ENCODE peak calls at places on chromosomes 1 and 21, in seven cellular contexts. H, N, V, E, O, I and Q are unnamed samples.

GRCh38 chr1:25566730-25567341 is 23.4 kb downstream of the LDLRAP1 start:
- DNase-seq in H (peak), N (peak), V (no peak), E (no peak), O (no peak), I (no peak), Q (no peak)

GRCh38 chr1:174200746-174201145 is 41.4 kb downstream of the RABGAP1L start:
- DNase-seq in H (no peak), N (no peak), V (no peak), E (no peak), O (no peak), I (no peak), Q (no peak)

GRCh38 chr21:17802568-17802967 is 16.6 kb downstream of the C21orf91 start:
- DNase-seq in H (no peak), N (peak), V (no peak), E (no peak), O (no peak), I (no peak), Q (no peak)

GRCh38 chr1:202189919-202190715 is 3.5 kb upstream of the LGR6 start:
- DNase-seq in H (no peak), N (peak), V (no peak), E (no peak), O (peak), I (no peak), Q (no peak)

GRCh38 chr1:61536722-61537121 is 188.2 kb downstream of the TM2D1 start:
- DNase-seq in H (no peak), N (no peak), V (no peak), E (no peak), O (no peak), I (no peak), Q (no peak)

GRCh38 chr1:17521946-17522612 is 17.4 kb upstream of the ARHGEF10L start:
- DNase-seq in H (no peak), N (no peak), V (no peak), E (no peak), O (no peak), I (no peak), Q (peak)

GRCh38 chr1:155173478-155174333 is at the start of gene TRIM46:
- DNase-seq in H (peak), N (peak), V (peak), E (no peak), O (no peak), I (no peak), Q (peak)

GRCh38 chr1:168301664-168302320 is 21.1 kb downstream of the TBX19 start:
- DNase-seq in H (no peak), N (peak), V (peak), E (no peak), O (peak), I (peak), Q (no peak)

GRCh38 chr1:202942431-202942830 is 15.4 kb upstream of the KLHL12 start:
- DNase-seq in H (no peak), N (no peak), V (no peak), E (no peak), O (no peak), I (no peak), Q (no peak)

GRCh38 chr1:43532716-43533115 is 2.0 kb downstream of the PTPRF start:
- DNase-seq in H (no peak), N (no peak), V (no peak), E (no peak), O (no peak), I (no peak), Q (no peak)

GRCh38 chr1:3283849-3284248 is 170.6 kb upstream of the ARHGEF16 start:
- DNase-seq in H (peak), N (no peak), V (peak), E (no peak), O (peak), I (no peak), Q (peak)

GRCh38 chr21:20949884-20950283 is 48.3 kb upstream of the NCAM2 start:
- DNase-seq in H (no peak), N (no peak), V (no peak), E (no peak), O (no peak), I (no peak), Q (no peak)

GRCh38 chr1:232142403-232143314 is 487.3 kb downstream of the SIPA1L2 start:
- DNase-seq in H (peak), N (peak), V (peak), E (no peak), O (no peak), I (no peak), Q (no peak)
- TF ChIP-seq RFX5 in H (no peak), N (no peak), V (no peak), E (no peak), O (no peak), I (no peak), Q (no peak)

DNA sequence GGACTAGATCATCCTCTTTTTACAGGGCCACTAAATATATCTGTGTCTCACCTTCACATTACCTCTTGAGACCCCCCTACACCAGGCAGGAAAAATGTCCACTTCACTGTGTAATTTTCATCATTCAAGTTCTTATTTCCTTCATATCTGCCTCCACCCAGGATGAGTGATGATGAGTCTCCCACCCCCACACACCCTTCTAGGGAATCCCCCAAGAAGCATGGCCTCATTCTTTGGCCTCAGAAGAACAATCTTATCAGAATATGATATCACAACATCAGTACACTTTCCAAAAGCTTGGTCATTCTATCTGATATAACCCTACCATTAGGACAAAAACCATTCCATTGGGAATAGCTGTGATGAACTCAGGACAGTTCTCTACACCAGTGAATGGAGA is 170.3 kb upstream of the DUSP10 start:
- DNase-seq in H (no peak), N (peak), V (no peak), E (no peak), O (no peak), I (no peak), Q (no peak)
- TF ChIP-seq RFX5 in H (no peak), N (no peak), V (no peak), E (no peak), O (no peak), I (no peak), Q (no peak)

GRCh38 chr1:59994302-59995198 is 68.0 kb upstream of the CYP2J2 start:
- DNase-seq in H (no peak), N (no peak), V (no peak), E (no peak), O (no peak), I (no peak), Q (no peak)
- TF ChIP-seq RFX5 in H (no peak), N (no peak), V (no peak), E (no peak), O (no peak), I (no peak), Q (no peak)

GRCh38 chr21:43792406-43792805 is 3.0 kb downstream of the RRP1 start:
- DNase-seq in H (no peak), N (no peak), V (no peak), E (no peak), O (no peak), I (no peak), Q (no peak)

GRCh38 chr21:43793243-43793642 is 3.9 kb downstream of the RRP1 start:
- DNase-seq in H (no peak), N (no peak), V (no peak), E (no peak), O (no peak), I (no peak), Q (no peak)

GRCh38 chr21:43789276-43790052 is at the start of gene RRP1:
- DNase-seq in H (peak), N (peak), V (peak), E (peak), O (peak), I (peak), Q (peak)

GRCh38 chr21:43787180-43787533 is 2.2 kb upstream of the RRP1 start:
- DNase-seq in H (no peak), N (no peak), V (no peak), E (no peak), O (no peak), I (no peak), Q (no peak)

GRCh38 chr21:43790053-43790524 is 712 bp downstream of the RRP1 start:
- DNase-seq in H (no peak), N (no peak), V (no peak), E (no peak), O (no peak), I (no peak), Q (no peak)
- TF ChIP-seq RFX5 in H (no peak), N (no peak), V (no peak), E (no peak), O (no peak), I (no peak), Q (no peak)

GRCh38 chr1:1614204-1614953 is 921 bp upstream of the MIB2 start:
- DNase-seq in H (no peak), N (peak), V (no peak), E (no peak), O (peak), I (no peak), Q (peak)
- TF ChIP-seq RFX5 in H (no peak), N (no peak), V (no peak), E (no peak), O (no peak), I (no peak), Q (no peak)

DNA sequence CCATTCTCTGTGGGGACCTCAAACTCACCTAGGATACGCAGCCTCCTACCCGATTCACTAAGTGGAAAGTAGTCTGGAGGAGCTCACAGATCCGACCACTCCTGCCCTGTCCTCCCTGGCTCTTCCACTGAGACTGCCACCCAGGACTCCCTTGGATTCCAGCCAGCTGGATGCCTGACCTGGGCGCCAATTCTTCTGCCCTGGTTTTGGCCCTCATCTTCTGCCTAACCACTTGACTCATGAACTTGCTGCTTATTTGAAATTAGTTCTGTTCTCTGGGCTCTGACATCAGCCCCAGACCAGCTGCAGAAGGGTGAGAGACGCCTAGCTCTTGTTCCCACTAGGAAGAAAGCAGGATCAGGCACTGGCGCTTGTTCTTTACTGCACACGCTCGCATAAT is 48.9 kb downstream of the SLC35D1 start:
- DNase-seq in H (no peak), N (no peak), V (no peak), E (no peak), O (no peak), I (no peak), Q (no peak)
- TF ChIP-seq RFX5 in H (no peak), N (no peak), V (no peak), E (no peak), O (no peak), I (no peak), Q (no peak)

DNA sequence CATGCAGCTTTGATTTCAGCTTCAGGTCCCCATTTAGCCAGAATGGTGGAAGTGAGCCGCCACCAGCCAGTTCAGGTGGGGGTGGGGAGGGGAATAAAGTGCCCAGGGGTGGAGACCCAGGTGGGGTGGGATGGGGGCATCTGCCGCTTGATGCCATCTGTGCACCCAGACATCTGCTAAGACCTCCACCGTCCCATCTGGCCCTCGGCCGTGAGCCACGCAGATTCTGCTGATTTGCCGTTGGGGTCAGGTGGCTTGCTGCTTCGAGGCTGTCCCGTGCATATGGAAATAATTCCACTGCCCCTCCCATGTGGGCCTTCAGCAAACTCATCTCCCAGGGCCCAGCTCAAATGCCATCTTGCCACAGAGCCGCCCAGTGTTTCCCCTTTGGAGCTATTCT is 99.7 kb downstream of the KAZN start:
- DNase-seq in H (peak), N (no peak), V (no peak), E (no peak), O (no peak), I (no peak), Q (no peak)
- TF ChIP-seq RFX5 in H (no peak), N (no peak), V (no peak), E (no peak), O (no peak), I (no peak), Q (no peak)

GRCh38 chr1:50774759-50775351 is 185.2 kb downstream of the FAF1 start:
- DNase-seq in H (peak), N (peak), V (peak), E (peak), O (peak), I (no peak), Q (peak)
- TF ChIP-seq RFX5 in H (no peak), N (no peak), V (no peak), E (no peak), O (no peak), I (no peak), Q (no peak)

GRCh38 chr1:2205191-2205952 is 10.8 kb upstream of the FAAP20 start:
- DNase-seq in H (no peak), N (peak), V (no peak), E (peak), O (peak), I (peak), Q (peak)
- TF ChIP-seq RFX5 in H (no peak), N (no peak), V (no peak), E (no peak), O (no peak), I (no peak), Q (no peak)